ENCODE peak calls at places on chromosomes 6 and 20, in ten cellular contexts. One of them, this sample, is unnamed.
A peak's percentile ranks its signal among the peaks of the same experiment; 100 is the strongest.

GRCh38 chr6:139257821-139258398 is 33.9 kb downstream of the TXLNB start:
- DNase-seq in C1 segment of cervical spinal cord: no peak
- DNase-seq in heart right ventricle: no peak
- DNase-seq in mammary epithelial cell: no peak
- DNase-seq in T-helper 2 cell: no peak
- DNase-seq in AML-193: no peak
- DNase-seq in T-cell: no peak
- DNase-seq in Caki2: no peak
- DNase-seq in AG08395: no peak
- DNase-seq in fibroblast of pulmonary artery: no peak
- DNase-seq in this sample: no peak

GRCh38 chr6:134474980-134475379 is 157.1 kb upstream of the SGK1 start:
- DNase-seq in C1 segment of cervical spinal cord: no peak
- DNase-seq in heart right ventricle: no peak
- DNase-seq in mammary epithelial cell: no peak
- DNase-seq in T-helper 2 cell: no peak
- DNase-seq in AML-193: no peak
- DNase-seq in T-cell: no peak
- DNase-seq in Caki2: no peak
- DNase-seq in AG08395: no peak
- DNase-seq in fibroblast of pulmonary artery: no peak
- DNase-seq in this sample: no peak

GRCh38 chr20:63896136-63896890 is 1.4 kb downstream of the DNAJC5 start:
- DNase-seq in C1 segment of cervical spinal cord: no peak
- DNase-seq in heart right ventricle: peak; percentile 45
- DNase-seq in mammary epithelial cell: peak; percentile 43
- DNase-seq in T-helper 2 cell: no peak
- DNase-seq in AML-193: peak; percentile 50
- DNase-seq in T-cell: peak; percentile 9
- DNase-seq in Caki2: no peak
- DNase-seq in AG08395: peak; percentile 27
- DNase-seq in fibroblast of pulmonary artery: no peak
- DNase-seq in this sample: peak; percentile 40

GRCh38 chr20:47773381-47773786 is 11.9 kb downstream of the SULF2 start:
- DNase-seq in C1 segment of cervical spinal cord: no peak
- DNase-seq in heart right ventricle: peak; percentile 58
- DNase-seq in mammary epithelial cell: no peak
- DNase-seq in T-helper 2 cell: no peak
- DNase-seq in AML-193: no peak
- DNase-seq in T-cell: no peak
- DNase-seq in Caki2: peak; percentile 19
- DNase-seq in AG08395: no peak
- DNase-seq in fibroblast of pulmonary artery: peak; percentile 39
- DNase-seq in this sample: no peak

GRCh38 chr20:57996936-57997629 is 231.4 kb downstream of the ANKRD60 start:
- DNase-seq in C1 segment of cervical spinal cord: no peak
- DNase-seq in heart right ventricle: no peak
- DNase-seq in mammary epithelial cell: peak; percentile 81
- DNase-seq in T-helper 2 cell: no peak
- DNase-seq in AML-193: no peak
- DNase-seq in T-cell: no peak
- DNase-seq in Caki2: peak; percentile 81
- DNase-seq in AG08395: peak; percentile 75
- DNase-seq in fibroblast of pulmonary artery: peak; percentile 6
- DNase-seq in this sample: no peak

GRCh38 chr6:21200056-21200870 is 393.3 kb upstream of the SOX4 start:
- DNase-seq in C1 segment of cervical spinal cord: no peak
- DNase-seq in heart right ventricle: no peak
- DNase-seq in mammary epithelial cell: no peak
- DNase-seq in T-helper 2 cell: no peak
- DNase-seq in AML-193: no peak
- DNase-seq in T-cell: no peak
- DNase-seq in Caki2: no peak
- DNase-seq in AG08395: no peak
- DNase-seq in fibroblast of pulmonary artery: peak; percentile 13
- DNase-seq in this sample: no peak

GRCh38 chr6:43953256-43953655 is 174.0 kb downstream of the MRPL14 start:
- DNase-seq in C1 segment of cervical spinal cord: no peak
- DNase-seq in heart right ventricle: no peak
- DNase-seq in mammary epithelial cell: no peak
- DNase-seq in T-helper 2 cell: no peak
- DNase-seq in AML-193: no peak
- DNase-seq in T-cell: no peak
- DNase-seq in Caki2: no peak
- DNase-seq in AG08395: no peak
- DNase-seq in fibroblast of pulmonary artery: no peak
- DNase-seq in this sample: no peak

GRCh38 chr6:130928993-130929678 is 101.9 kb downstream of the SMLR1 start:
- DNase-seq in C1 segment of cervical spinal cord: no peak
- DNase-seq in heart right ventricle: no peak
- DNase-seq in mammary epithelial cell: no peak
- DNase-seq in T-helper 2 cell: no peak
- DNase-seq in AML-193: no peak
- DNase-seq in T-cell: no peak
- DNase-seq in Caki2: no peak
- DNase-seq in AG08395: peak; percentile 60
- DNase-seq in fibroblast of pulmonary artery: peak; percentile 65
- DNase-seq in this sample: no peak

GRCh38 chr6:89308525-89309400 is 6.3 kb downstream of the GABRR2 start:
- DNase-seq in C1 segment of cervical spinal cord: no peak
- DNase-seq in heart right ventricle: no peak
- DNase-seq in mammary epithelial cell: no peak
- DNase-seq in T-helper 2 cell: no peak
- DNase-seq in AML-193: peak; percentile 91
- DNase-seq in T-cell: no peak
- DNase-seq in Caki2: no peak
- DNase-seq in AG08395: no peak
- DNase-seq in fibroblast of pulmonary artery: no peak
- DNase-seq in this sample: no peak

GRCh38 chr20:12237772-12238171 is 320.1 kb downstream of the BTBD3 start:
- DNase-seq in C1 segment of cervical spinal cord: peak; percentile 1
- DNase-seq in heart right ventricle: no peak
- DNase-seq in mammary epithelial cell: peak; percentile 1
- DNase-seq in T-helper 2 cell: no peak
- DNase-seq in AML-193: no peak
- DNase-seq in T-cell: no peak
- DNase-seq in Caki2: no peak
- DNase-seq in AG08395: peak; percentile 68
- DNase-seq in fibroblast of pulmonary artery: peak; percentile 30
- DNase-seq in this sample: no peak

GRCh38 chr6:166119116-166119911 is 48.3 kb downstream of the TBXT start:
- DNase-seq in C1 segment of cervical spinal cord: no peak
- DNase-seq in heart right ventricle: no peak
- DNase-seq in mammary epithelial cell: no peak
- DNase-seq in T-helper 2 cell: no peak
- DNase-seq in AML-193: no peak
- DNase-seq in T-cell: no peak
- DNase-seq in Caki2: no peak
- DNase-seq in AG08395: no peak
- DNase-seq in fibroblast of pulmonary artery: no peak
- DNase-seq in this sample: no peak

GRCh38 chr6:4358414-4359107 is 223.2 kb upstream of the ECI2 start:
- DNase-seq in C1 segment of cervical spinal cord: peak; percentile 55
- DNase-seq in heart right ventricle: peak; percentile 91
- DNase-seq in mammary epithelial cell: peak; percentile 100
- DNase-seq in T-helper 2 cell: no peak
- DNase-seq in AML-193: no peak
- DNase-seq in T-cell: no peak
- DNase-seq in Caki2: peak; percentile 100
- DNase-seq in AG08395: peak; percentile 98
- DNase-seq in fibroblast of pulmonary artery: peak; percentile 100
- DNase-seq in this sample: peak; percentile 99

GRCh38 chr20:46652699-46653098 is 1.4 kb upstream of the SLC13A3 start:
- DNase-seq in C1 segment of cervical spinal cord: no peak
- DNase-seq in heart right ventricle: no peak
- DNase-seq in mammary epithelial cell: peak; percentile 10
- DNase-seq in T-helper 2 cell: no peak
- DNase-seq in AML-193: no peak
- DNase-seq in T-cell: no peak
- DNase-seq in Caki2: no peak
- DNase-seq in AG08395: no peak
- DNase-seq in fibroblast of pulmonary artery: no peak
- DNase-seq in this sample: no peak

GRCh38 chr6:166393535-166393823 is 10.7 kb upstream of the MPC1 start:
- DNase-seq in C1 segment of cervical spinal cord: no peak
- DNase-seq in heart right ventricle: no peak
- DNase-seq in mammary epithelial cell: no peak
- DNase-seq in T-helper 2 cell: no peak
- DNase-seq in AML-193: no peak
- DNase-seq in T-cell: no peak
- DNase-seq in Caki2: no peak
- DNase-seq in AG08395: no peak
- DNase-seq in fibroblast of pulmonary artery: no peak
- DNase-seq in this sample: no peak

GRCh38 chr6:95321106-95321505 is 256.2 kb upstream of the MANEA start:
- DNase-seq in C1 segment of cervical spinal cord: no peak
- DNase-seq in heart right ventricle: no peak
- DNase-seq in mammary epithelial cell: no peak
- DNase-seq in T-helper 2 cell: no peak
- DNase-seq in AML-193: no peak
- DNase-seq in T-cell: no peak
- DNase-seq in Caki2: no peak
- DNase-seq in AG08395: no peak
- DNase-seq in fibroblast of pulmonary artery: no peak
- DNase-seq in this sample: no peak

GRCh38 chr6:46380152-46380807 is 111.0 kb downstream of the RCAN2 start:
- DNase-seq in C1 segment of cervical spinal cord: no peak
- DNase-seq in heart right ventricle: no peak
- DNase-seq in mammary epithelial cell: no peak
- DNase-seq in T-helper 2 cell: no peak
- DNase-seq in AML-193: no peak
- DNase-seq in T-cell: no peak
- DNase-seq in Caki2: no peak
- DNase-seq in AG08395: no peak
- DNase-seq in fibroblast of pulmonary artery: no peak
- DNase-seq in this sample: no peak

GRCh38 chr6:52221302-52221701 is 23.0 kb downstream of the IL17F start:
- DNase-seq in C1 segment of cervical spinal cord: no peak
- DNase-seq in heart right ventricle: no peak
- DNase-seq in mammary epithelial cell: no peak
- DNase-seq in T-helper 2 cell: peak; percentile 14
- DNase-seq in AML-193: no peak
- DNase-seq in T-cell: no peak
- DNase-seq in Caki2: no peak
- DNase-seq in AG08395: no peak
- DNase-seq in fibroblast of pulmonary artery: no peak
- DNase-seq in this sample: no peak

GRCh38 chr6:39602590-39603319 is 122.5 kb downstream of the KIF6 start:
- DNase-seq in C1 segment of cervical spinal cord: no peak
- DNase-seq in heart right ventricle: no peak
- DNase-seq in mammary epithelial cell: no peak
- DNase-seq in T-helper 2 cell: no peak
- DNase-seq in AML-193: no peak
- DNase-seq in T-cell: no peak
- DNase-seq in Caki2: no peak
- DNase-seq in AG08395: no peak
- DNase-seq in fibroblast of pulmonary artery: no peak
- DNase-seq in this sample: no peak

GRCh38 chr6:88490865-88491264 is 324.7 kb upstream of the CNR1 start:
- DNase-seq in C1 segment of cervical spinal cord: no peak
- DNase-seq in heart right ventricle: no peak
- DNase-seq in mammary epithelial cell: no peak
- DNase-seq in T-helper 2 cell: no peak
- DNase-seq in AML-193: no peak
- DNase-seq in T-cell: no peak
- DNase-seq in Caki2: no peak
- DNase-seq in AG08395: no peak
- DNase-seq in fibroblast of pulmonary artery: peak; percentile 64
- DNase-seq in this sample: no peak

GRCh38 chr20:62902926-62903615 is 23.2 kb downstream of the DIDO1 start:
- DNase-seq in C1 segment of cervical spinal cord: no peak
- DNase-seq in heart right ventricle: no peak
- DNase-seq in mammary epithelial cell: peak; percentile 11
- DNase-seq in T-helper 2 cell: no peak
- DNase-seq in AML-193: no peak
- DNase-seq in T-cell: no peak
- DNase-seq in Caki2: no peak
- DNase-seq in AG08395: peak; percentile 18
- DNase-seq in fibroblast of pulmonary artery: no peak
- DNase-seq in this sample: no peak

GRCh38 chr20:9241721-9242427 is 173.0 kb downstream of the PLCB4 start:
- DNase-seq in C1 segment of cervical spinal cord: no peak
- DNase-seq in heart right ventricle: no peak
- DNase-seq in mammary epithelial cell: no peak
- DNase-seq in T-helper 2 cell: no peak
- DNase-seq in AML-193: no peak
- DNase-seq in T-cell: no peak
- DNase-seq in Caki2: no peak
- DNase-seq in AG08395: peak; percentile 41
- DNase-seq in fibroblast of pulmonary artery: no peak
- DNase-seq in this sample: peak; percentile 24

GRCh38 chr6:159828074-159828473 is 28.0 kb downstream of the PNLDC1 start:
- DNase-seq in C1 segment of cervical spinal cord: no peak
- DNase-seq in heart right ventricle: no peak
- DNase-seq in mammary epithelial cell: no peak
- DNase-seq in T-helper 2 cell: no peak
- DNase-seq in AML-193: no peak
- DNase-seq in T-cell: no peak
- DNase-seq in Caki2: no peak
- DNase-seq in AG08395: no peak
- DNase-seq in fibroblast of pulmonary artery: no peak
- DNase-seq in this sample: no peak

GRCh38 chr20:18585134-18585533 is 2.7 kb upstream of the DTD1 start:
- DNase-seq in C1 segment of cervical spinal cord: no peak
- DNase-seq in heart right ventricle: no peak
- DNase-seq in mammary epithelial cell: peak; percentile 56
- DNase-seq in T-helper 2 cell: no peak
- DNase-seq in AML-193: no peak
- DNase-seq in T-cell: no peak
- DNase-seq in Caki2: peak; percentile 98
- DNase-seq in AG08395: no peak
- DNase-seq in fibroblast of pulmonary artery: peak; percentile 52
- DNase-seq in this sample: peak; percentile 95

GRCh38 chr6:72461144-72461543 is 160.7 kb upstream of the KCNQ5 start:
- DNase-seq in C1 segment of cervical spinal cord: no peak
- DNase-seq in heart right ventricle: no peak
- DNase-seq in mammary epithelial cell: peak; percentile 9
- DNase-seq in T-helper 2 cell: no peak
- DNase-seq in AML-193: no peak
- DNase-seq in T-cell: no peak
- DNase-seq in Caki2: no peak
- DNase-seq in AG08395: peak; percentile 67
- DNase-seq in fibroblast of pulmonary artery: peak; percentile 13
- DNase-seq in this sample: no peak